ENCODE peak calls at places on chromosomes 11 and 22, in ten cellular contexts. C is T-cell, D is NCI-H526 treated with DMSO at 0.1 percent for 48 hours, V is AG09319, U is NCI-H446 treated with DMSO at 0.1 percent for 48 hours, H is pulmonary artery endothelial cell, M is ELF-1, W is right cardiac atrium, F is SHP77, T is NCI-H1436. X is an unnamed sample.

GRCh38 chr11:95068549-95068948 is 1.8 kb downstream of the SRSF8 start:
- DNase-seq in H (peak), T (peak), D (peak), C (peak), V (peak), M (peak), F (peak), U (peak), W (peak), X (peak)

GRCh38 chr11:89489930-89490329 is 1.2 kb downstream of the NOX4 start:
- DNase-seq in W (no peak), T (no peak), U (no peak), F (no peak), C (no peak), D (no peak), M (no peak), H (no peak), V (no peak), X (no peak)

GRCh38 chr22:23837911-23838685 is 708 bp downstream of the DERL3 start:
- DNase-seq in M (peak), T (no peak), W (no peak), C (no peak), V (no peak), H (no peak), U (no peak), D (no peak), F (no peak), X (no peak)

GRCh38 chr11:81220166-81220895 is 1513.3 kb downstream of the FAM181B start:
- DNase-seq in D (no peak), W (no peak), U (no peak), F (no peak), M (no peak), V (no peak), T (no peak), H (no peak), C (no peak), X (no peak)

GRCh38 chr11:125078516-125079140 is 15.5 kb downstream of the SLC37A2 start:
- DNase-seq in D (no peak), C (no peak), F (no peak), U (no peak), V (no peak), M (no peak), H (no peak), T (no peak), W (no peak), X (no peak)

GRCh38 chr22:38397189-38398097 is 57.6 kb downstream of the KCNJ4 start:
- DNase-seq in D (no peak), W (peak), T (no peak), C (no peak), V (no peak), H (no peak), M (peak), F (no peak), U (peak), X (peak)

GRCh38 chr11:119030029-119030328 is 698 bp downstream of the SLC37A4 start:
- DNase-seq in T (no peak), D (no peak), V (no peak), W (no peak), H (no peak), U (no peak), C (no peak), M (no peak), F (no peak), X (no peak)

GRCh38 chr11:66335531-66336233 is 552 bp downstream of the RIN1 start:
- DNase-seq in W (peak), C (no peak), T (no peak), V (no peak), D (no peak), F (no peak), H (no peak), U (no peak), M (peak), X (peak)

GRCh38 chr11:122101625-122102291 is 14.3 kb downstream of the BLID start:
- DNase-seq in V (peak), T (no peak), M (peak), W (peak), F (no peak), D (no peak), H (peak), U (no peak), C (no peak), X (no peak)

GRCh38 chr22:37178350-37179125 is 9.5 kb downstream of the C1QTNF6 start:
- DNase-seq in D (no peak), H (no peak), M (no peak), U (no peak), T (no peak), V (no peak), F (no peak), W (no peak), C (no peak), X (no peak)

GRCh38 chr11:134589155-134589554 is 177.1 kb upstream of the B3GAT1 start:
- DNase-seq in M (no peak), C (no peak), W (no peak), U (no peak), H (no peak), V (no peak), T (no peak), F (no peak), D (no peak), X (no peak)

GRCh38 chr11:47494996-47495855 is 46.3 kb upstream of the RAPSN start:
- DNase-seq in M (no peak), T (no peak), F (no peak), U (no peak), W (no peak), D (no peak), H (no peak), C (no peak), V (peak), X (no peak)

GRCh38 chr11:121767433-121767832 is 314.7 kb upstream of the SORL1-AS1 start:
- DNase-seq in U (no peak), T (no peak), C (no peak), M (no peak), V (no peak), W (no peak), H (no peak), F (no peak), D (no peak), X (no peak)

GRCh38 chr11:91800208-91800914 is 424.3 kb upstream of the FAT3 start:
- DNase-seq in V (no peak), H (no peak), F (no peak), M (no peak), C (no peak), U (peak), D (no peak), W (peak), T (no peak), X (no peak)

GRCh38 chr11:76209956-76210885 is 3.9 kb upstream of the WNT11 start:
- DNase-seq in W (peak), U (no peak), M (peak), F (no peak), D (peak), H (peak), C (no peak), V (peak), T (peak), X (peak)

GRCh38 chr11:122776546-122776945 is 61.8 kb upstream of the CRTAM start:
- DNase-seq in W (no peak), D (no peak), C (no peak), H (no peak), T (no peak), V (no peak), U (no peak), M (no peak), F (no peak), X (no peak)

GRCh38 chr11:128054323-128054910 is 532.9 kb downstream of the ETS1 start:
- DNase-seq in D (peak), T (no peak), C (no peak), H (no peak), F (no peak), U (no peak), V (no peak), W (no peak), M (no peak), X (no peak)

GRCh38 chr22:40578171-40578570 is 58.3 kb downstream of the MRTFA start:
- DNase-seq in W (no peak), H (no peak), C (no peak), U (no peak), F (no peak), M (no peak), T (no peak), D (no peak), V (no peak), X (no peak)

GRCh38 chr11:9858822-9859221 is 194.9 kb downstream of the SWAP70 start:
- DNase-seq in U (no peak), D (peak), F (no peak), V (no peak), H (no peak), T (no peak), M (peak), W (no peak), C (no peak), X (no peak)

GRCh38 chr22:17707526-17707925 is 66.7 kb downstream of the BID start:
- DNase-seq in D (no peak), C (no peak), F (no peak), M (no peak), U (no peak), W (no peak), V (no peak), H (peak), T (no peak), X (no peak)

GRCh38 chr11:84345597-84345996 is 1059.4 kb upstream of the CCDC90B start:
- DNase-seq in T (no peak), W (no peak), V (no peak), M (no peak), U (no peak), C (no peak), D (no peak), F (no peak), H (no peak), X (no peak)

GRCh38 chr22:22683668-22684361 is 39.4 kb downstream of the GGTLC2 start:
- DNase-seq in H (no peak), M (no peak), F (no peak), C (no peak), W (no peak), V (no peak), D (no peak), T (no peak), U (no peak), X (no peak)

GRCh38 chr11:65412271-65413076 is 10.1 kb upstream of the NEAT1 start:
- DNase-seq in U (no peak), F (no peak), T (no peak), W (peak), D (no peak), C (no peak), V (no peak), H (no peak), M (no peak), X (peak)

GRCh38 chr11:13289081-13289480 is 11.5 kb downstream of the BMAL1 start:
- DNase-seq in T (no peak), V (no peak), U (no peak), W (no peak), M (peak), D (no peak), F (no peak), H (no peak), C (no peak), X (no peak)

GRCh38 chr11:88152381-88152780 is 22.9 kb downstream of the RAB38 start:
- DNase-seq in F (no peak), V (no peak), D (no peak), H (no peak), C (no peak), U (no peak), M (no peak), T (no peak), W (no peak), X (no peak)

GRCh38 chr22:33337524-33337923 is 279.3 kb upstream of the SYN3 start:
- DNase-seq in V (no peak), M (no peak), C (no peak), T (no peak), U (no peak), H (no peak), W (no peak), F (no peak), D (no peak), X (no peak)

GRCh38 chr11:123020968-123021367 is 39.3 kb upstream of the BSX start:
- DNase-seq in T (peak), F (peak), D (peak), H (peak), U (no peak), C (peak), M (peak), W (no peak), V (no peak), X (peak)

GRCh38 chr11:44539971-44540370 is 25.5 kb upstream of the CD82 start:
- DNase-seq in C (no peak), D (no peak), T (no peak), V (no peak), M (no peak), F (no peak), W (no peak), U (no peak), H (no peak), X (no peak)

X was measured in D341Med.